ENCODE peak calls at places on chromosomes 13 and 19, in five cellular contexts. P is endodermal cell, W is prostate gland, J is thyroid gland, H is tibial artery. N is an unnamed sample. For H3K4me1, the result is how much of the 10 kb centered on the place peaks cover.

GRCh38 chr19:11324079-11324661 is 15.3 kb downstream of the RAB3D start:
- DNase-seq in P (no peak), W (peak), J (peak), H (peak), N (peak)

GRCh38 chr13:50898338-50898737 is 11.3 kb upstream of the RNASEH2B start:
- DNase-seq in P (no peak), W (no peak), J (no peak), H (no peak), N (no peak)

GRCh38 chr13:96772426-96772825 is 221.8 kb downstream of the OXGR1 start:
- DNase-seq in P (no peak), W (no peak), J (no peak), H (no peak), N (peak)

GRCh38 chr13:93496985-93497673 is 270.5 kb downstream of the GPC6 start:
- DNase-seq in P (no peak), W (no peak), J (no peak), H (no peak), N (peak)

GRCh38 chr13:51361111-51361510 is 21.6 kb downstream of the SERPINE3 start:
- DNase-seq in P (no peak), W (no peak), J (no peak), H (no peak), N (no peak)

GRCh38 chr19:38267780-38268430 is 3.5 kb downstream of the SPINT2 start:
- DNase-seq in P (no peak), W (peak), J (peak), H (no peak), N (no peak)

GRCh38 chr19:52734340-52734892 is 428 bp downstream of the ZNF611 start:
- DNase-seq in P (peak), W (peak), J (peak), H (no peak), N (no peak)

GRCh38 chr19:53596056-53596455 is 35.7 kb upstream of the DPRX start:
- DNase-seq in P (peak), W (no peak), J (no peak), H (no peak), N (no peak)

GRCh38 chr19:48393196-48393558 is 291 bp upstream of the GRIN2D start:
- DNase-seq in P (no peak), W (no peak), J (no peak), H (no peak), N (no peak)

GRCh38 chr19:17424743-17425365 is 5.0 kb downstream of the MVB12A start:
- DNase-seq in P (peak), W (no peak), J (peak), H (no peak), N (no peak)

GRCh38 chr13:34993470-34993869 is 51.4 kb downstream of the NBEA start:
- DNase-seq in P (no peak), W (no peak), J (no peak), H (no peak), N (no peak)

GRCh38 chr13:114339779-114340534 is 25.7 kb downstream of the CHAMP1 start:
- DNase-seq in P (no peak), W (peak), J (peak), H (no peak), N (peak)

GRCh38 chr19:48928164-48929005 is 5.1 kb upstream of the DHDH start:
- DNase-seq in P (no peak), W (peak), J (no peak), H (no peak), N (no peak)

GRCh38 chr13:36366023-36366422 is 19.8 kb upstream of the SPART start:
- DNase-seq in P (no peak), W (no peak), J (no peak), H (no peak), N (no peak)

GRCh38 chr13:24307211-24308067 is 1.9 kb upstream of the C1QTNF9 start:
- DNase-seq in P (peak), W (no peak), J (no peak), H (no peak), N (no peak)

GRCh38 chr13:74413482-74413881 is 279.3 kb upstream of the KLF12 start:
- DNase-seq in P (no peak), W (no peak), J (no peak), H (no peak), N (no peak)

GRCh38 chr13:66994498-66995365 is 235.4 kb downstream of the PCDH9 start:
- DNase-seq in P (no peak), W (no peak), J (no peak), H (no peak), N (no peak)

GRCh38 chr13:44703371-44703770 is 127.2 kb upstream of the TSC22D1 start:
- DNase-seq in P (no peak), W (no peak), J (no peak), H (no peak), N (no peak)

GRCh38 chr13:47409778-47410177 is 512.9 kb upstream of the HTR2A start:
- DNase-seq in P (no peak), W (no peak), J (no peak), H (no peak), N (no peak)

GRCh38 chr13:113558461-113558860 is 26.1 kb upstream of the TFDP1 start:
- DNase-seq in P (peak), W (no peak), J (no peak), H (no peak), N (no peak)

GRCh38 chr13:73913043-73913740 is 221.0 kb downstream of the KLF12 start:
- DNase-seq in P (peak), W (no peak), J (no peak), H (no peak), N (peak)

GRCh38 chr13:112818040-112818697 is 128.3 kb downstream of the ATP11A start:
- DNase-seq in P (no peak), W (no peak), J (no peak), H (no peak), N (no peak)

GRCh38 chr13:113186061-113186900 is 22.2 kb downstream of the PCID2 start:
- DNase-seq in P (no peak), W (no peak), J (no peak), H (no peak), N (no peak)

GRCh38 chr13:98599502-98600328 is 22.8 kb upstream of the STK24 start:
- DNase-seq in P (peak), W (no peak), J (no peak), H (no peak), N (no peak)

GRCh38 chr19:29665826-29666633 is 769 bp downstream of the PLEKHF1 start:
- DNase-seq in P (peak), W (no peak), J (peak), H (peak), N (no peak)
- H3K4me1 ChIP-seq in P (under half), W (under half), J (half or more), H (half or more), N (under half)

GRCh38 chr19:33946535-33947323 is 150.1 kb downstream of the KCTD15 start:
- DNase-seq in P (peak), W (no peak), J (no peak), H (no peak), N (no peak)

GRCh38 chr19:33950141-33950805 is 153.6 kb downstream of the KCTD15 start:
- DNase-seq in P (peak), W (no peak), J (no peak), H (no peak), N (no peak)

GRCh38 chr19:33948651-33949335 is 152.1 kb downstream of the KCTD15 start:
- DNase-seq in P (peak), W (no peak), J (no peak), H (no peak), N (no peak)

GRCh38 chr19:33953023-33953422 is 156.4 kb downstream of the KCTD15 start:
- DNase-seq in P (peak), W (no peak), J (no peak), H (no peak), N (no peak)

DNA sequence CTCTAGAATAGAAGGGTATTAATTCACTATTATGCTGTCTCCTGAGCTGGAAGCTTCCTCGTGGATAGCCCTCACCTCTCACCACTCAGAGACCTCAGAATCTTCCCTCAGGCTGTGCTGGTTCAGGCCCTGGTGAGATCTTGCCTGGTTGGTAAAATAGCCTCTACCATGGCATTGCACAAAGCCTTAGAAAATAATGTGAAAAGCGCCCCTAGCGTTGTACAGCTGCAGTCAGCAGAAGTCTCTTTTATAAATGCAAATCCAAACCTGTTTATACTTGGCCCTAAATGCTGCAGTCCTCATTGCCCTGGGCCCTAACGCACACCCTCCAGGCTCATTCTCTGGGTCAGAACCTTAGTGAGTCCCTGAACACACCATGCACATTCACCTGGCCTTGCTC is 150.9 kb downstream of the KCTD15 start:
- DNase-seq in P (peak), W (no peak), J (no peak), H (no peak), N (no peak)
- TF ChIP-seq CTCF in P (peak), W (no peak), J (no peak), H (no peak), N (peak)

GRCh38 chr19:7922841-7923205 is 2.7 kb downstream of the SNAPC2 start:
- DNase-seq in P (no peak), W (no peak), J (no peak), H (no peak), N (no peak)

GRCh38 chr19:7924651-7925170 is 1.2 kb downstream of the CTXN1 start:
- DNase-seq in P (no peak), W (no peak), J (no peak), H (no peak), N (no peak)

GRCh38 chr19:7923295-7924191 is 2.4 kb downstream of the CTXN1 start:
- DNase-seq in P (no peak), W (no peak), J (no peak), H (no peak), N (no peak)

GRCh38 chr19:7925171-7925837 is 631 bp downstream of the CTXN1 start:
- DNase-seq in P (peak), W (peak), J (peak), H (peak), N (no peak)

GRCh38 chr19:7924241-7924640 is 1.7 kb downstream of the CTXN1 start:
- DNase-seq in P (no peak), W (no peak), J (no peak), H (no peak), N (no peak)
- H3K4me1 ChIP-seq in P (under half), W (under half), J (half or more), H (half or more), N (under half)

DNA sequence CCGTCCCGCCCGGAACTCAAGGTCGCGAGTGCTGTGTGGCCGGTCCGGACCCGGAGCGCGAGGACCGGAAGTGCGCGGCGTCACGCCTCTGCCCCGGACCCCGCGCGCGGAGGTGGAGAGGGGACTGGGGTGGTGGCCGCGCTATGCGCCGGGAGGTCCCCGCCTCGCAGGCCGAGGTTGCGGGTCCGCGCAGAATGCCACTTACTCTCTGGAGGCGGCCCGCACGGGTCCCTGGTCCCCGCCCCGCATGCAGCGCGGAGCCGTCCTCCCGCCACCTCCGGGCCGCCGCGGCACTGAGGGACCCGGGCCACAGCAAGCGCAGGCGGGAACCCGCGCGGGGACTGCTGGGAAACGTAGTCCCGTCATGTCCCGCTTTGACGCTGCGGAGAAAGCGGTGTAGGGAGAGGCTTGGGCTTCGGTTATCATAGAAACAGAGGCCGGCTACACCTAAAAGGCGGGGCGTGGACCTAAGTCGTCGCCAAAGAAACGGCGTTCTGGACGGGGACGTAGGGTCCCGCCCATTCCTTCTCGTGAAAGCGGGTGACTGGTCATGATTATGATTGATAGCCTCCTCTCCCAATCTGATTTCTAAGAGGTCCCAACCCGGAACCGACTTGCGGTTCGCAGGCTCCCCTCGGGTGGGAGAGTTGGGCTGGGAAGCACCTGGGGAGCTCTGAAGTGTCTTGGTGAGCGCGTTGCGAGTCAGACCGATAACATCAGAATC is at the start of gene ZNF837:
- DNase-seq in P (peak), W (peak), J (peak), H (peak), N (peak)
- TF ChIP-seq CTCF in P (no peak), W (no peak), J (no peak), H (no peak), N (no peak)

GRCh38 chr19:41194157-41194552 is 1.1 kb downstream of the CYP2S1 start:
- DNase-seq in P (no peak), W (no peak), J (no peak), H (no peak), N (no peak)
- H3K4me1 ChIP-seq in P (under half), W (under half), J (under half), H (under half), N (under half)

GRCh38 chr19:57280165-57280912 is at the start of gene ZNF460:
- DNase-seq in P (peak), W (peak), J (peak), H (peak), N (peak)

GRCh38 chr19:57282011-57282636 is 1.8 kb downstream of the ZNF460 start:
- DNase-seq in P (no peak), W (no peak), J (no peak), H (no peak), N (peak)

GRCh38 chr19:57280913-57281425 is 684 bp downstream of the ZNF460 start:
- DNase-seq in P (no peak), W (no peak), J (no peak), H (no peak), N (no peak)

GRCh38 chr19:57276430-57276829 is 3.9 kb upstream of the ZNF460 start:
- DNase-seq in P (no peak), W (no peak), J (no peak), H (no peak), N (no peak)

DNA sequence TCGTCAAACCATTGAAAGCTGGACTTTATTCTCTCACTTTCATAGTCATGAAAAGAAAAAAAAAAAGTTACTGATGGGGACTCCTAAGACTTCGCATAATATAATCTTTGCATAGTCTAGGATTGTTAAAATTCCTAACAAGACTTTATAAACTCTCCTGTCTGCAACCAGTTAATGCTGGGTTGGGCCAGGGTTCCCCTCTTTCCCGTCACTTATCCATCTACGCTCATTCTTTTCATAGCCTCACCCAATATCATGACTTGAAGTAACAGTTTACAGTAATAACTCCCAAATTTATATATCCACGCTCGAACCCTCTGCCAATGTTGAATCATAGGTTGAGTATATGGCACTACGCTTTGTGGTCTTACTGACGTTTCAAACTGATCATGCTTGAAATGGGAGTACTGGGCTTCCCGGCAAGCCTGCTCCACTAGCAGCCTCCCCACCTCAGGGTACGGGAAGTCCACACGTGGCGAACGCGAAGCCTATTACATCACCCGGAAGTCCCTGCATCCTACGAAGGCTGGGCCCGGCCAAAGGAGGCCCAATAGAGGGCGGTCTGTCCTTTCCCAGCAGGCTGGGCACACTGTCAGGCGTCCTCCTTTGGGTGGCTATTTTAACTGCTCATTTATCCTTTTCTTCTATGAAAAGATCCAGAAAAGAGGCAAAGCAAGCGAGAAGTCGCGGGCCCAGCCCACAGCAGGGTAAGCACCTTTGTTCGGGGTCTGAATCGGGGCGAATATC is 694 bp upstream of the ZNF460 start:
- DNase-seq in P (peak), W (peak), J (peak), H (peak), N (peak)
- TF ChIP-seq CTCF in P (peak), W (no peak), J (no peak), H (peak), N (peak)

GRCh38 chr19:10238172-10238783 is 7.1 kb upstream of the S1PR2 start:
- DNase-seq in P (no peak), W (no peak), J (no peak), H (peak), N (no peak)
- H3K4me1 ChIP-seq in P (under half), W (under half), J (under half), H (under half), N (under half)